ENCODE peak calls at places on chromosomes 5 and 9, in five cellular contexts. R, C, Z, Q and Y are unnamed samples.

GRCh38 chr5:148083203-148083602 is 19.4 kb downstream of the SPINK5 start:
- DNase-seq in R (no peak), C (no peak), Z (no peak), Q (no peak), Y (no peak)

GRCh38 chr9:76615149-76615548 is 149.1 kb upstream of the PCA3 start:
- DNase-seq in R (no peak), C (no peak), Z (peak), Q (no peak), Y (no peak)

GRCh38 chr9:34553511-34554021 is 30.8 kb upstream of the ENHO start:
- DNase-seq in R (peak), C (no peak), Z (no peak), Q (no peak), Y (no peak)

GRCh38 chr5:122501087-122501435 is 189.0 kb downstream of the SNCAIP start:
- DNase-seq in R (no peak), C (no peak), Z (no peak), Q (no peak), Y (no peak)

GRCh38 chr5:177403826-177404640 is 3.6 kb upstream of the PFN3 start:
- DNase-seq in R (peak), C (peak), Z (no peak), Q (peak), Y (peak)

GRCh38 chr9:77744877-77745435 is 96.8 kb upstream of the GNA14 start:
- DNase-seq in R (no peak), C (no peak), Z (no peak), Q (no peak), Y (no peak)

GRCh38 chr9:4850611-4851010 is 57.9 kb downstream of the RCL1 start:
- DNase-seq in R (no peak), C (no peak), Z (no peak), Q (peak), Y (no peak)

GRCh38 chr5:165334186-165334585 is 1828.8 kb downstream of the MAT2B start:
- DNase-seq in R (no peak), C (no peak), Z (no peak), Q (no peak), Y (no peak)

GRCh38 chr5:16897284-16897704 is 38.8 kb downstream of the MYO10 start:
- DNase-seq in R (no peak), C (no peak), Z (no peak), Q (no peak), Y (no peak)

GRCh38 chr5:56983593-56984361 is 31.9 kb upstream of the MIER3 start:
- DNase-seq in R (no peak), C (no peak), Z (peak), Q (no peak), Y (no peak)

GRCh38 chr5:145068696-145069095 is 766.4 kb downstream of the PRELID2 start:
- DNase-seq in R (no peak), C (no peak), Z (no peak), Q (no peak), Y (no peak)

GRCh38 chr9:126043691-126044090 is 282.9 kb upstream of the MVB12B start:
- DNase-seq in R (no peak), C (no peak), Z (no peak), Q (no peak), Y (no peak)

GRCh38 chr5:88846434-88846833 is 36.5 kb downstream of the MEF2C start:
- DNase-seq in R (no peak), C (no peak), Z (no peak), Q (no peak), Y (no peak)

GRCh38 chr9:99977042-99977792 is 70.8 kb downstream of the STX17 start:
- DNase-seq in R (no peak), C (no peak), Z (no peak), Q (no peak), Y (no peak)

GRCh38 chr5:147949711-147950573 is 43.6 kb upstream of the C5orf46 start:
- DNase-seq in R (no peak), C (no peak), Z (peak), Q (no peak), Y (no peak)

GRCh38 chr5:96431376-96432244 is 1.4 kb downstream of the PCSK1 start:
- DNase-seq in R (no peak), C (no peak), Z (no peak), Q (no peak), Y (no peak)

GRCh38 chr5:80341376-80341775 is 21.6 kb downstream of the SPZ1 start:
- DNase-seq in R (no peak), C (no peak), Z (no peak), Q (no peak), Y (no peak)

GRCh38 chr5:178797101-178797521 is 62.6 kb upstream of the ZNF354B start:
- DNase-seq in R (no peak), C (no peak), Z (no peak), Q (no peak), Y (no peak)

GRCh38 chr9:95826183-95826838 is 49.2 kb upstream of the ERCC6L2 start:
- DNase-seq in R (no peak), C (no peak), Z (no peak), Q (no peak), Y (no peak)

GRCh38 chr5:1657161-1657741 is 133.5 kb upstream of the LPCAT1 start:
- DNase-seq in R (no peak), C (no peak), Z (no peak), Q (no peak), Y (no peak)

GRCh38 chr9:83620841-83621636 is 1.9 kb upstream of the IDNK start:
- DNase-seq in R (no peak), C (no peak), Z (peak), Q (no peak), Y (no peak)

GRCh38 chr9:130372057-130372456 is 72.7 kb upstream of the ASS1 start:
- DNase-seq in R (no peak), C (no peak), Z (no peak), Q (no peak), Y (no peak)

GRCh38 chr5:141121563-141121962 is at the start of gene PCDHB4:
- DNase-seq in R (no peak), C (no peak), Z (peak), Q (no peak), Y (no peak)

GRCh38 chr5:19880859-19881436 is 107.1 kb downstream of the CDH18 start:
- DNase-seq in R (no peak), C (no peak), Z (peak), Q (no peak), Y (no peak)

GRCh38 chr9:128528445-128529160 is 23.8 kb upstream of the SPTAN1 start:
- DNase-seq in R (no peak), C (no peak), Z (no peak), Q (no peak), Y (no peak)

GRCh38 chr9:91775011-91775707 is 174.9 kb downstream of the ROR2 start:
- DNase-seq in R (peak), C (peak), Z (peak), Q (peak), Y (peak)

DNA sequence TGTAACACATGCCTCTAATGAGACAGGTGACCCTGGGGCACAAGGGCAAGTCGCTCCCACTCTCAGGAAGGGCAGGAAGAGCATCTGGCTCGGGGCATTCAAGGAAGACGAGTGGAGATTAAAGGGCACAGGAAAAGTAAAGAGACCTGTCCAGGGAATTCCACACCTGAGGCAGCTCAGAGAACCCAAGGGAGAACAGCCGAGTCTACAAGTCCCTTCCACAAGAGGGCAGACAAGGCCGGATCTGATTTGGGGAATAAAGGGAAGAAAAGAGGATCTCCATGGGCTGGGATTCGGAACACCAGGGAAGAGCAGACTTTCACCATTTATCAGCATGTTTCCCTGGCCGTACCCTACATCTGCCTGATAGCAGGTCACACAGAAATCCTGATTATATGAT is 28.1 kb downstream of the GPX3 start:
- DNase-seq in R (peak), C (no peak), Z (no peak), Q (no peak), Y (no peak)
- TF ChIP-seq CTCF in R (no peak), C (no peak), Z (peak), Q (no peak), Y (peak)

GRCh38 chr9:110030632-110031031 is 177.3 kb downstream of the C9orf152 start:
- DNase-seq in R (no peak), C (no peak), Z (no peak), Q (no peak), Y (no peak)

GRCh38 chr9:110029815-110030480 is 178.0 kb downstream of the C9orf152 start:
- DNase-seq in R (no peak), C (no peak), Z (no peak), Q (no peak), Y (no peak)

GRCh38 chr9:110027624-110028023 is 180.3 kb downstream of the C9orf152 start:
- DNase-seq in R (no peak), C (no peak), Z (peak), Q (no peak), Y (no peak)

GRCh38 chr9:110028281-110029075 is 179.5 kb downstream of the C9orf152 start:
- DNase-seq in R (no peak), C (no peak), Z (no peak), Q (no peak), Y (no peak)

DNA sequence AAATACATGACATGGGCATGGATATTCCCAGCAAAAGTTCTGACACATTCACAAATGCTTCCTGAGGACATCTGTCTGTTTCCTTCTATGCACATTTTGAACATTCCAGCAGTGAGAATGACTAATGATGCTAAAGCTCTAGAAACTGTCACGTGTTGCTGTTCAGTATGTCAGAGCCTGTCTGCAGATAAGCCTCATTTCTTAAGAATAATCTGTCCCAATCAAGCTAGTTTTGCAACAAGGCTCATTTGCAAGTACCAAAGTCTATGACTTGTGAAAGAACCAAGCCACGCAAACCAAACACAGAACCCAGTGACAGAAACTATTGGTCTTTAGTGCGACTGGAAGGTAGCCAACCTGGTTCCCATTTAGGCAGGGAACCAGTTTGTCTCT is 178.5 kb downstream of the C9orf152 start:
- DNase-seq in R (no peak), C (peak), Z (peak), Q (no peak), Y (no peak)
- H3K4me3 ChIP-seq in R (no peak), C (no peak), Z (no peak), Q (no peak), Y (no peak)

GRCh38 chr5:71932649-71933338 is 174.5 kb upstream of the MAP1B start:
- DNase-seq in R (no peak), C (peak), Z (peak), Q (no peak), Y (no peak)

GRCh38 chr5:71937906-71938698 is 169.2 kb upstream of the MAP1B start:
- DNase-seq in R (no peak), C (no peak), Z (no peak), Q (no peak), Y (no peak)

GRCh38 chr5:71932131-71932635 is 175.1 kb upstream of the MAP1B start:
- DNase-seq in R (no peak), C (no peak), Z (peak), Q (no peak), Y (no peak)
- H3K27ac ChIP-seq in R (no peak), C (no peak), Z (peak), Q (no peak), Y (no peak)

GRCh38 chr9:68998812-68999211 is 15.1 kb downstream of the PRKACG start:
- DNase-seq in R (no peak), C (no peak), Z (no peak), Q (no peak), Y (no peak)
- TF ChIP-seq CTCF in R (no peak), C (no peak), Z (no peak), Q (no peak), Y (no peak)

GRCh38 chr9:115250646-115251045 is 132.7 kb upstream of the TNC start:
- DNase-seq in R (no peak), C (peak), Z (no peak), Q (no peak), Y (peak)
- H3K4me3 ChIP-seq in R (no peak), C (no peak), Z (no peak), Q (no peak), Y (no peak)

GRCh38 chr5:55521903-55522302 is 12.9 kb downstream of the PLPP1 start:
- DNase-seq in R (no peak), C (no peak), Z (no peak), Q (no peak), Y (no peak)
- H3K27ac ChIP-seq in R (no peak), C (no peak), Z (no peak), Q (no peak), Y (no peak)

DNA sequence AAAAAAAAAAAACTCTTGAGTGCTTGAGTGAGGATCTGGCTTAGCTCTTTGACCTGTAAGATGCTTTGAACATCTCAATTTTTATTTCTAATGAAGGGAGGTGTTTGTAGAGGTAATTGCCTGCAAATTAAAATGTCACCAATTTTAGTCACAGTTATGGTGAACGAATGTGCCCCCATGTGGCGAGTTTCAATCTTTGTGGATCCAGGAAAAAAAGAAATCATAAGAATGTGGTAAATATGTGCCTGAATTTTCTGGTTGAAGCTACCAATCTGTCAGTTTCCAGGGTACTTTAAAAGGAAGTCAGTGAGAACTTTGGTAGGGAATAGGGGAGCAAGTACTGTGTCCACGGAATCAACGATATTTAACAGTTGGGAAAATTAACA is 1772.4 kb upstream of the CDH9 start:
- DNase-seq in R (no peak), C (no peak), Z (peak), Q (no peak), Y (no peak)
- TF ChIP-seq CTCF in R (no peak), C (no peak), Z (peak), Q (no peak), Y (no peak)